ENCODE peak calls at places on chromosomes 3 and 15, in six cellular contexts. M, F, E, B, T and Z are unnamed samples.

GRCh38 chr3:23633261-23633960 is 172.3 kb upstream of the UBE2E1 start:
- DNase-seq in M (no peak), F (no peak), E (no peak), B (no peak), T (peak), Z (no peak)

GRCh38 chr3:15781131-15781530 is 16.6 kb downstream of the ANKRD28 start:
- DNase-seq in M (no peak), F (no peak), E (no peak), B (no peak), T (no peak), Z (no peak)

GRCh38 chr15:40776537-40777141 is 6.9 kb downstream of the C15orf62 start:
- DNase-seq in M (peak), F (no peak), E (no peak), B (no peak), T (no peak), Z (no peak)

GRCh38 chr15:58146734-58147133 is 8.6 kb downstream of the AQP9 start:
- DNase-seq in M (no peak), F (peak), E (no peak), B (no peak), T (no peak), Z (no peak)

GRCh38 chr3:51436998-51437639 is 46.0 kb downstream of the RBM15B start:
- DNase-seq in M (no peak), F (no peak), E (no peak), B (no peak), T (no peak), Z (no peak)

GRCh38 chr3:187242900-187243299 is 45.6 kb downstream of the RTP1 start:
- DNase-seq in M (no peak), F (no peak), E (no peak), B (no peak), T (no peak), Z (no peak)

GRCh38 chr15:35430301-35430700 is 115.7 kb downstream of the DPH6 start:
- DNase-seq in M (no peak), F (no peak), E (no peak), B (no peak), T (no peak), Z (no peak)

GRCh38 chr3:188170461-188171459 is 16.8 kb downstream of the LPP start:
- DNase-seq in M (no peak), F (peak), E (no peak), B (peak), T (no peak), Z (no peak)

GRCh38 chr3:87088984-87089841 is 98.3 kb upstream of the VGLL3 start:
- DNase-seq in M (peak), F (peak), E (no peak), B (no peak), T (peak), Z (no peak)

GRCh38 chr15:62868507-62868906 is 174.0 kb upstream of the TPM1 start:
- DNase-seq in M (no peak), F (no peak), E (no peak), B (no peak), T (no peak), Z (no peak)

GRCh38 chr3:143241556-143241955 is 122.0 kb downstream of the CHST2 start:
- DNase-seq in M (peak), F (no peak), E (no peak), B (no peak), T (no peak), Z (no peak)

GRCh38 chr3:148078659-148079058 is 619.0 kb upstream of the AGTR1 start:
- DNase-seq in M (no peak), F (no peak), E (no peak), B (no peak), T (no peak), Z (no peak)

GRCh38 chr15:40330368-40330836 is 6.9 kb downstream of the INAFM2 start:
- DNase-seq in M (peak), F (no peak), E (no peak), B (no peak), T (no peak), Z (peak)

GRCh38 chr3:28188686-28189085 is 52.7 kb upstream of the CMC1 start:
- DNase-seq in M (no peak), F (no peak), E (no peak), B (no peak), T (no peak), Z (no peak)

DNA sequence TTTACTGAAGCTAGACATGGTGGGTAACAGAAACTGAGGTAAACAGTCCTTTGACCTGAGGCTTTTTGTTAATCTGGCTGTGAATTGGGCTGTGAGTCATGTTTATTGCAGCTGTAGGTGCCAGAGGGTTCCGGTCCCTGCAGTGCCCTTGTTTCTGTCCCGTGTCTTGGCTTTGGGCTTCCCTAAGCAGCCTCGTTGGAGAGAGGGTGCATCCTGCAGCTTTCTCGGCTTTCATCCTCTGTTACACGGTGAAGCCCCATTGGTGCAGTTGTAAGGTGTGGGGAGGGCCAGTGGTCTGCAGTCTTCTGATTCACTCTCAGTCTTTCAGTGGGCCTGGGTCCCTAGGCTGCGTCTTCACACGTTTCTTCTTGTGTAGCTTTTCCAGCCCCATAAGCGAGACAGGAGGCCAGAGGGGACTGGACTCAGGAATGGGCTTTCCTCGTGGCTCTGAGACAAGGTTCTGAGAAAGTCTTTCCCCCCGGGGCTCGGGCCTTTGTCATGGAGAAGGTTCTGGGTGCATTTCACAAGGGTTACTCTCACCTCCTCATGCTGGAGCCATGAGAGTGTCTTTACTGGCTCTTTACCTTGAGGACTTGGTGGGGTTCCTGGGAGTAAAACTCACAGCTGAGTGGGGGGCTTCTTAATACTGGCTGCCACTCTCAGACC is 33.1 kb downstream of the ASB7 start:
- DNase-seq in M (no peak), F (no peak), E (no peak), B (no peak), T (no peak), Z (no peak)
- TF ChIP-seq SMC3 in M (no peak), F (no peak), E (no peak), B (no peak), T (no peak), Z (no peak)

DNA sequence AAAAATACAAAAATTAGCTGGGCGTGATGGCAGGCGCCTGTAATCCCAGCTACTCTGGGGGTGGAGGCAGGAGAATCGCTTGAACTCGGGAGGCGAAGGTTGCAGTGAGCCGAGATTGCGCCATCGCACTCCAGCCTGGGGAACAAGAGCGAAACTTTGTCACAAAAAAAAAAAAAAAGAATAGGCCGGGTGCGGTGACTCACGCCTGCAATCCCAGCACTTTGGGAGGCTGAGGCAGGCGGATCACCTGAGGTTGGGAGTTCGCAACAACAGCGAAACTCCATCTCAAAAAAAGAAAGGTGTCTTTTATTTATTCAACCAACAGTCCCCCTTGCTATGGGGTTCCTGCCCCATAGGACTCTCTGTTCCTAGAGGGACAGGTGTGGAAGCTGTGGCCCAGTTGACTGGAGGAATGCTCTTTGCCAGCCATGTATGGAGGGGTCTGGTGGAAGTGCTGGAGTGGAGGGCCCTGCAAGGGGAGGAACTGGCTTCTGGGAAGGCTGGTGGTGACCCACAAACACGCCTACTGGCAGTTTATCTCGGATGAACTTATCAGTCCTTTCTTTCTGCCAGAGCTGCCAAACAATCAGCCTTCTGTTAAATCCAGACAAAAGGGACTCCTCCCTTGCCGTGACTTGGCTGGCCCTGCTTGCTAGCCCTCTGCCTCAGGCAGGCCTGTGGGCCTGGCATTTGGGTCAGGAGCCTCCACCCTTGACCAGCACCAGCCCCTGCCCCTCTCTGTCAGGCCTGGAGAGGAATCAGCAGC is 4.6 kb upstream of the DAG1 start:
- DNase-seq in M (no peak), F (no peak), E (no peak), B (peak), T (peak), Z (peak)
- TF ChIP-seq SMC3 in M (no peak), F (no peak), E (no peak), B (no peak), T (no peak), Z (no peak)

GRCh38 chr15:38069506-38069905 is 135.1 kb downstream of the TMCO5A start:
- DNase-seq in M (peak), F (peak), E (no peak), B (no peak), T (peak), Z (no peak)

GRCh38 chr15:38072007-38072506 is 137.6 kb downstream of the TMCO5A start:
- DNase-seq in M (no peak), F (no peak), E (no peak), B (no peak), T (no peak), Z (no peak)

GRCh38 chr15:38069001-38069400 is 134.6 kb downstream of the TMCO5A start:
- DNase-seq in M (peak), F (peak), E (peak), B (no peak), T (peak), Z (no peak)

GRCh38 chr15:38071211-38071972 is 137.0 kb downstream of the TMCO5A start:
- DNase-seq in M (no peak), F (no peak), E (no peak), B (no peak), T (no peak), Z (no peak)

DNA sequence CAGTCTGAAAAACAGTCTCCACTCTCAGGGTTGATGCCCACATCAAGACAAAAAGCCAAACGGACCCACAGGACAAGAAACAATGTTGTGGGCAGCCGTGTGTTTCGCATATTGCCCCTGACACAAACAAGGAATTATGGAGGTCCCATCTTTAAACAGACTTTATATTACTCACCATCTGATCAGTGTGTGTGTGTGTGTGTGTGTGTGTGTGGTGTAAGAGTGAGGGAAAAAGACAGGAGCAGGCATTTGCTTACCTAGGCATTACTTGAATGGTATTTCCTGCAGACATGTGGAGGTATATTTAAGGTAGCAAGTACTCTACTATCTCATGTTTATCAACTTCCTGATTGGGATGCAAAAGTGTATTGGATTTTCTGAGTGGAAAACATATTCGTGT is 136.3 kb downstream of the TMCO5A start:
- DNase-seq in M (peak), F (no peak), E (no peak), B (no peak), T (no peak), Z (no peak)
- TF ChIP-seq SMC3 in M (no peak), F (no peak), E (no peak), B (no peak), T (no peak), Z (no peak)

DNA sequence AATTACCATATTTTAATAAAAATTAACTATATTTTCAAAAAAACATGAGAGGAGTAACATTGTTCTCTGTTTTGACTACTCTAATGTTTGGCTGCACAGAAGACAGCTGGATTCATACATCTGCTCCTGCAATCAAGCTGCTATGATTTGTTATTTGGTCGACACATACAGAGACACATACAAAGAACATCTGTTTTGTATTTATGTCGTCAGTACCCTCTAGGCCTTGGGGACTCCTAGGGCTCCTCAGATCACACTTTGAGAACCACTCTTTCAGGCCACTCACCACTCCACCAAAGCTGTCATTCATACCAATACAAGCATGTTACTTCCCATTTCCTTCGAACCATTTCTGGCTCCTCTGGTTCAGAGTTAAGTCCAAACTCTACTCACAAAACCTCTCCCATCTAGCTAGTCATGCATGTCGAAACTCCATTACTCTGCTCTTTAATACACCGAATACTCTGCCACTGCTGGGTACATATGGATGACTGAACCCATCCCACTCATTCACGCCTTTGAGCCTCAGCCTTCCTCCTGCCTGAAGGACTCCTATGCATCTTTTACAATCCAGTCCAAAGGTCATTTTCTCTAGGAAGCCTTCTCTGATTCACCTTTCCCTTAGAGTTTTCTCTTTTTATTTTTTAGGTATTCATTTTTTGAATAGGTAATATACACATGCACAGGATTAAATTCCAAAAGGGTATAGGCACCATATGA is 102.9 kb upstream of the ARHGEF3 start:
- DNase-seq in M (no peak), F (no peak), E (no peak), B (no peak), T (peak), Z (no peak)
- TF ChIP-seq SMC3 in M (no peak), F (no peak), E (no peak), B (no peak), T (no peak), Z (no peak)

GRCh38 chr3:120559228-120560061 is 36.7 kb upstream of the NDUFB4 start:
- DNase-seq in M (peak), F (peak), E (no peak), B (peak), T (no peak), Z (no peak)
- TF ChIP-seq SMC3 in M (no peak), F (no peak), E (no peak), B (no peak), T (no peak), Z (no peak)

GRCh38 chr3:56187051-56187450 is 281.2 kb downstream of the ERC2 start:
- DNase-seq in M (no peak), F (no peak), E (no peak), B (no peak), T (no peak), Z (no peak)

GRCh38 chr3:56180433-56180832 is 287.8 kb downstream of the ERC2 start:
- DNase-seq in M (no peak), F (no peak), E (no peak), B (no peak), T (no peak), Z (no peak)

GRCh38 chr3:56188201-56188600 is 280.1 kb downstream of the ERC2 start:
- DNase-seq in M (no peak), F (no peak), E (no peak), B (no peak), T (no peak), Z (no peak)

GRCh38 chr3:56185827-56186226 is 282.4 kb downstream of the ERC2 start:
- DNase-seq in M (no peak), F (no peak), E (no peak), B (no peak), T (no peak), Z (no peak)

DNA sequence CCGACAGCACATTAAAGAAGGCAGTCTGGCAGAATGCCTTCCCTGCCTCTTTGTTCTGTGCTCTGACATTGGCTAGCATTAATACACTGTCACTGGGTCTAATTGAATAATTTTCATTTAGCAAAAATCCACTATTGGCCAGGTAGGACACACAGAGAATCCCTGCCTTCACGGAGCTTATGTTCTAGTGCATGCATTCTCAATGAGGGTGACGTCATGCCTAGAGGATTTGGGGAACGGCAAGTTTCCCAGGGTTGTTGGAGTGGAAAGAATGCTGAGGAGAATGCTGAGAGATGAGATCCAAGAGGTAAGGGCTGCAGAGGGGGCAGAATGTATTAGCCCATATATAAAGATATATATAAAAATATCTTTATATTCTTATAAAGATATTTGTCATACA is 284.7 kb downstream of the ERC2 start:
- DNase-seq in M (no peak), F (no peak), E (no peak), B (no peak), T (no peak), Z (no peak)
- TF ChIP-seq SMC3 in M (no peak), F (no peak), E (no peak), B (no peak), T (no peak), Z (no peak)

DNA sequence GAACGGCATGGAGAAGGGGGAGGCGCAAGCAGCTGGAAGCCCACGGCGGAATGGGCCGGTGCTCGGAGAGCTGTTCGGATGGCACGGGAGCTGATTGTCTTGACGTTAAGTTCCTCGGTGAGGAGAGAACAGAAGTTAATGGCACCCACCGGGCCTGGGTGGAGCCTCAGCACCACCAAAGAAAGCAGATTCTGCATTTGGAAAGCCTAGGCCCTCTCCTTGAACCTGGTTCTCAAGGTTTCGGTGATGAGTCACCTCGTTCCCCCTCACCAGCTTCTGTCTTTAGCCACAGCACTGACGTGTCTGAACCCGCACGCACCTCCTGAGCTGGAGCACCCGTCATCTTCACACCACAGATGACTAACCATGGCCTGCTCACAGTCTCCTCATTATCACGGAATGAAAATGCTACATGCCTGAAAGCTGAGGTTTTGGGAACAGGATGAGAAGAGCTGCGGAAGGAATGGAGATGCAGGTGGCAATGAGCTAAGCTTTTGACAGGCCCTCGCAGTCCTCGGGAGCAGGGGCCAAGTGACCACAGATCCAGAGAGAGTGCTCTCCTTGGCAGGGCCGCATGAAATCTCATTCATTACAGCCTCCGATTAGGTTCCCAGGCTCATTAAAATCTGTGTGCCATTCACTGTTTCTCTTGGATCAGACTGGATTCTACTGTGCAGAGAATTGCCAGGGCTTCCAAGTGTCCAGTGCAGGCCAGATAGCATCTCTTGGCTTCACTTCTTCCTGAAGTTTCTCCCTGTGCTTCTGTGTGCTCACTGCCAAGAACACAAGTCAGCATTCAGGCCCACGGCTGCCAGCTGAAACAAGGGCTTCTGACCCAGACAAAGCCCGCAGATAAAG is 96.3 kb upstream of the DLG1 start:
- DNase-seq in M (peak), F (no peak), E (peak), B (no peak), T (peak), Z (peak)
- TF ChIP-seq SMC3 in M (peak), F (no peak), E (peak), B (no peak), T (peak), Z (no peak)

DNA sequence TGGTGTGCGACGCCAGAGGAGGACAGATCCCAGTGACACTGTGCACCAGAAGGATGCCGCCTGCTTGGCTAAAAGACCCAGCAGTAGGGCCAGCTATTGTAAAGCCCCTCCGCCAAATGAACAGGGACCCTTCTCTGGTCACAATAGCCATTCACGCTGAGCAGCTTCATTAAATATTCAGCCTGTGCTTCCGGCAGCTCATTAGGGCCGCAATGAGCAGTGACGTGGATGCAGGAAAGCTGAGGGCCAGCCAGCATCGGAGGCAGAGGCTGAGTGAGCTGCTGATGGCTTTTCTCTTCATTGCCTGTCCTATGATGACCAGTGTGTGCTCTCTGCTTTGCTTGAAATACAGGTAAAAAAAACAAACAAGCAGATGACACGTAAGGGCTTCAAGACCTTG is 130.5 kb downstream of the FEZF2 start:
- DNase-seq in M (no peak), F (no peak), E (no peak), B (no peak), T (no peak), Z (no peak)
- TF ChIP-seq SMC3 in M (no peak), F (no peak), E (no peak), B (no peak), T (no peak), Z (no peak)

GRCh38 chr15:25465835-25466234 is 27.0 kb upstream of the UBE3A start:
- DNase-seq in M (no peak), F (no peak), E (no peak), B (no peak), T (no peak), Z (no peak)
- TF ChIP-seq SMC3 in M (no peak), F (no peak), E (no peak), B (no peak), T (no peak), Z (no peak)